ENCODE peak calls at places on chromosomes 13 and 19, in six cellular contexts. R, B, A, G, T and O are unnamed samples.

GRCh38 chr19:29841559-29842367 is 30.0 kb downstream of the CCNE1 start:
- DNase-seq in A (no peak), B (peak), R (no peak), G (no peak), T (no peak), O (no peak)

GRCh38 chr13:68439821-68440220 is 1209.7 kb upstream of the PCDH9 start:
- DNase-seq in A (no peak), T (no peak), R (no peak), G (no peak), B (no peak), O (no peak)

GRCh38 chr19:4206818-4207484 is 22.4 kb upstream of the EBI3 start:
- DNase-seq in R (no peak), A (no peak), T (no peak), G (no peak), B (no peak), O (no peak)

GRCh38 chr19:49690656-49691242 is at the start of gene CPT1C:
- DNase-seq in T (peak), A (peak), B (no peak), G (peak), R (peak), O (peak)

GRCh38 chr19:29098863-29099481 is 114.0 kb downstream of the UQCRFS1 start:
- DNase-seq in R (no peak), T (peak), G (no peak), B (no peak), A (peak), O (no peak)

GRCh38 chr19:37699057-37699456 is 20.5 kb downstream of the ZNF607 start:
- DNase-seq in A (no peak), B (no peak), T (no peak), G (no peak), R (no peak), O (no peak)

GRCh38 chr13:42218576-42218975 is 53.4 kb upstream of the AKAP11 start:
- DNase-seq in A (no peak), T (no peak), R (no peak), B (no peak), G (no peak), O (no peak)

GRCh38 chr13:83215627-83216026 is 666.6 kb downstream of the SLITRK1 start:
- DNase-seq in T (peak), G (no peak), B (no peak), A (no peak), R (no peak), O (no peak)

GRCh38 chr13:48066310-48066989 is 28.5 kb downstream of the MED4 start:
- DNase-seq in T (no peak), B (no peak), R (no peak), G (no peak), A (no peak), O (no peak)

GRCh38 chr13:50410921-50411712 is 395.9 kb downstream of the KCNRG start:
- DNase-seq in G (no peak), T (peak), A (no peak), R (no peak), B (peak), O (no peak)

GRCh38 chr13:106683179-106683578 is 115.2 kb upstream of the ARGLU1 start:
- DNase-seq in R (no peak), T (no peak), B (no peak), A (no peak), G (no peak), O (no peak)

GRCh38 chr13:108213946-108214345 is 1.4 kb downstream of the LIG4 start:
- DNase-seq in G (no peak), T (no peak), A (no peak), B (no peak), R (no peak), O (no peak)

GRCh38 chr13:20828540-20829364 is 55.0 kb upstream of the EEF1AKMT1 start:
- DNase-seq in R (peak), A (no peak), T (no peak), G (peak), B (no peak), O (no peak)

GRCh38 chr19:23983406-23983805 is 68.7 kb downstream of the ZNF726 start:
- DNase-seq in A (no peak), G (no peak), T (no peak), B (no peak), R (no peak), O (no peak)

GRCh38 chr19:45363861-45364459 is 6.4 kb downstream of the ERCC2 start:
- DNase-seq in R (no peak), A (no peak), T (no peak), B (no peak), G (no peak), O (no peak)

GRCh38 chr13:98214008-98214643 is 37.1 kb upstream of the RNF113B start:
- DNase-seq in A (peak), B (no peak), G (no peak), T (peak), R (no peak), O (no peak)

GRCh38 chr19:31718041-31718440 is 368.8 kb upstream of the TSHZ3 start:
- DNase-seq in T (no peak), G (no peak), A (no peak), R (no peak), B (no peak), O (no peak)

GRCh38 chr19:5615756-5616327 is 6.7 kb downstream of the SAFB2 start:
- DNase-seq in G (no peak), R (no peak), A (no peak), B (no peak), T (no peak), O (no peak)

GRCh38 chr13:46354143-46355087 is 32.6 kb downstream of the RUBCNL start:
- DNase-seq in G (no peak), B (peak), A (no peak), R (no peak), T (peak), O (no peak)

GRCh38 chr13:75417647-75418046 is 64.3 kb downstream of the TBC1D4 start:
- DNase-seq in B (no peak), A (no peak), T (no peak), R (no peak), G (no peak), O (no peak)

GRCh38 chr13:95323930-95324662 is 22.8 kb upstream of the ABCC4 start:
- DNase-seq in B (no peak), A (no peak), T (no peak), R (peak), G (no peak), O (no peak)

GRCh38 chr19:58570770-58571574 is 2.2 kb downstream of the MZF1 start:
- DNase-seq in R (no peak), T (no peak), B (peak), A (peak), G (no peak), O (no peak)

GRCh38 chr19:30374791-30375650 is 2.8 kb downstream of the ZNF536 start:
- DNase-seq in B (no peak), T (no peak), A (no peak), R (no peak), G (no peak), O (peak)

GRCh38 chr13:111893607-111894443 is 173.1 kb upstream of the SOX1 start:
- DNase-seq in T (no peak), G (no peak), B (peak), A (no peak), R (peak), O (no peak)

GRCh38 chr19:48506138-48506733 is 5.4 kb downstream of the LMTK3 start:
- DNase-seq in B (no peak), A (no peak), R (no peak), G (peak), T (no peak), O (no peak)

GRCh38 chr19:2039082-2039958 is 11.7 kb downstream of the MKNK2 start:
- DNase-seq in A (no peak), R (no peak), B (peak), T (no peak), G (no peak), O (no peak)

GRCh38 chr13:51230473-51231105 is 8.4 kb downstream of the FAM124A start:
- DNase-seq in G (no peak), T (no peak), R (peak), A (no peak), B (no peak), O (no peak)

GRCh38 chr13:42466123-42466522 is 107.8 kb upstream of the TNFSF11 start:
- DNase-seq in B (no peak), A (no peak), G (no peak), T (no peak), R (no peak), O (no peak)

GRCh38 chr19:38538386-38538785 is 79.4 kb downstream of the MAP4K1 start:
- DNase-seq in G (no peak), R (no peak), B (no peak), T (no peak), A (no peak), O (peak)

GRCh38 chr13:67343777-67344176 is 113.6 kb upstream of the PCDH9 start:
- DNase-seq in A (no peak), G (no peak), R (no peak), B (no peak), T (no peak), O (no peak)

GRCh38 chr19:48169974-48170803 is at the start of the genes LIG1 and ZSWIM9:
- DNase-seq in A (peak), R (peak), G (peak), B (peak), T (peak), O (peak)

GRCh38 chr19:29405728-29405995 is 120.1 kb upstream of the VSTM2B start:
- DNase-seq in B (no peak), A (no peak), R (no peak), G (no peak), T (no peak), O (no peak)